ENCODE peak calls at places on chromosomes 7 and 10, in five cellular contexts. One of them, this sample, is unnamed.
A peak's percentile ranks its signal among the peaks of the same experiment; 100 is the strongest.

GRCh38 chr10:118914626-118915025 is 114.9 kb upstream of the NANOS1 start:
- DNase-seq in heart left ventricle: no peak
- DNase-seq in breast epithelium: no peak
- DNase-seq in pancreas: no peak
- DNase-seq in transverse colon: no peak
- DNase-seq in this sample: no peak

GRCh38 chr10:44384601-44385422 is at the start of gene CXCL12:
- DNase-seq in heart left ventricle: peak; percentile 55
- DNase-seq in breast epithelium: no peak
- DNase-seq in pancreas: peak; percentile 72
- DNase-seq in transverse colon: peak; percentile 17
- DNase-seq in this sample: peak; percentile 88

GRCh38 chr7:156604311-156604710 is 36.3 kb upstream of the RNF32 start:
- DNase-seq in heart left ventricle: no peak
- DNase-seq in breast epithelium: no peak
- DNase-seq in pancreas: no peak
- DNase-seq in transverse colon: no peak
- DNase-seq in this sample: peak; percentile 74

GRCh38 chr7:30764030-30764991 is 6.9 kb upstream of the MINDY4 start:
- DNase-seq in heart left ventricle: peak; percentile 43
- DNase-seq in breast epithelium: peak; percentile 55
- DNase-seq in pancreas: no peak
- DNase-seq in transverse colon: no peak
- DNase-seq in this sample: peak; percentile 20

GRCh38 chr7:18241543-18242231 is 214.0 kb upstream of the PRPS1L1 start:
- DNase-seq in heart left ventricle: no peak
- DNase-seq in breast epithelium: no peak
- DNase-seq in pancreas: no peak
- DNase-seq in transverse colon: no peak
- DNase-seq in this sample: no peak

GRCh38 chr10:58867683-58868082 is 308.8 kb upstream of the PHYHIPL start:
- DNase-seq in heart left ventricle: no peak
- DNase-seq in breast epithelium: no peak
- DNase-seq in pancreas: no peak
- DNase-seq in transverse colon: no peak
- DNase-seq in this sample: no peak

GRCh38 chr10:128189176-128189575 is 63.0 kb upstream of the MKI67 start:
- DNase-seq in heart left ventricle: no peak
- DNase-seq in breast epithelium: no peak
- DNase-seq in pancreas: no peak
- DNase-seq in transverse colon: no peak
- DNase-seq in this sample: no peak

GRCh38 chr7:96949766-96950165 is 55.6 kb upstream of the DLX6 start:
- DNase-seq in heart left ventricle: no peak
- DNase-seq in breast epithelium: peak; percentile 28
- DNase-seq in pancreas: no peak
- DNase-seq in transverse colon: no peak
- DNase-seq in this sample: no peak

GRCh38 chr7:111982133-111982532 is 224.1 kb downstream of the DOCK4 start:
- DNase-seq in heart left ventricle: no peak
- DNase-seq in breast epithelium: no peak
- DNase-seq in pancreas: no peak
- DNase-seq in transverse colon: no peak
- DNase-seq in this sample: no peak

GRCh38 chr7:43584200-43584586 is 1.3 kb downstream of the STK17A start:
- DNase-seq in heart left ventricle: peak; percentile 44
- DNase-seq in breast epithelium: no peak
- DNase-seq in pancreas: no peak
- DNase-seq in transverse colon: peak; percentile 19
- DNase-seq in this sample: peak; percentile 58

GRCh38 chr10:51074238-51075028 is at the start of gene PRKG1:
- DNase-seq in heart left ventricle: peak; percentile 87
- DNase-seq in breast epithelium: peak; percentile 74
- DNase-seq in pancreas: peak; percentile 69
- DNase-seq in transverse colon: peak; percentile 71
- DNase-seq in this sample: peak; percentile 94

GRCh38 chr10:17144757-17145156 is 15.1 kb upstream of the CUBN start:
- DNase-seq in heart left ventricle: no peak
- DNase-seq in breast epithelium: no peak
- DNase-seq in pancreas: no peak
- DNase-seq in transverse colon: no peak
- DNase-seq in this sample: no peak

GRCh38 chr10:22911889-22912762 is 15.7 kb upstream of the ARMC3 start:
- DNase-seq in heart left ventricle: no peak
- DNase-seq in breast epithelium: no peak
- DNase-seq in pancreas: peak; percentile 36
- DNase-seq in transverse colon: peak; percentile 17
- DNase-seq in this sample: no peak

GRCh38 chr10:93680414-93681047 is 21.9 kb downstream of the FRA10AC1 start:
- DNase-seq in heart left ventricle: no peak
- DNase-seq in breast epithelium: no peak
- DNase-seq in pancreas: no peak
- DNase-seq in transverse colon: no peak
- DNase-seq in this sample: no peak

GRCh38 chr7:63876707-63877322 is 121.8 kb upstream of the ZNF722 start:
- DNase-seq in heart left ventricle: no peak
- DNase-seq in breast epithelium: no peak
- DNase-seq in pancreas: no peak
- DNase-seq in transverse colon: no peak
- DNase-seq in this sample: no peak

GRCh38 chr7:143477501-143478150 is at the start of gene TAS2R41:
- DNase-seq in heart left ventricle: no peak
- DNase-seq in breast epithelium: no peak
- DNase-seq in pancreas: no peak
- DNase-seq in transverse colon: peak; percentile 44
- DNase-seq in this sample: peak; percentile 52

GRCh38 chr7:112449353-112449752 is 907 bp upstream of the IFRD1 start:
- DNase-seq in heart left ventricle: no peak
- DNase-seq in breast epithelium: no peak
- DNase-seq in pancreas: peak; percentile 45
- DNase-seq in transverse colon: peak; percentile 55
- DNase-seq in this sample: no peak

GRCh38 chr10:78385599-78385998 is 351.9 kb downstream of the RPS24 start:
- DNase-seq in heart left ventricle: no peak
- DNase-seq in breast epithelium: no peak
- DNase-seq in pancreas: no peak
- DNase-seq in transverse colon: no peak
- DNase-seq in this sample: no peak

GRCh38 chr7:6558837-6559236 is 7.6 kb upstream of the GRID2IP start:
- DNase-seq in heart left ventricle: no peak
- DNase-seq in breast epithelium: no peak
- DNase-seq in pancreas: no peak
- DNase-seq in transverse colon: peak; percentile 29
- DNase-seq in this sample: peak; percentile 91

GRCh38 chr7:127754457-127754856 is 102.5 kb downstream of the SND1 start:
- DNase-seq in heart left ventricle: no peak
- DNase-seq in breast epithelium: no peak
- DNase-seq in pancreas: no peak
- DNase-seq in transverse colon: no peak
- DNase-seq in this sample: no peak

GRCh38 chr10:48406204-48406603 is 99.7 kb downstream of the MAPK8 start:
- DNase-seq in heart left ventricle: no peak
- DNase-seq in breast epithelium: no peak
- DNase-seq in pancreas: no peak
- DNase-seq in transverse colon: no peak
- DNase-seq in this sample: peak; percentile 57

GRCh38 chr7:27186450-27187157 is 1.6 kb upstream of the HOXA11 start:
- DNase-seq in heart left ventricle: no peak
- DNase-seq in breast epithelium: no peak
- DNase-seq in pancreas: no peak
- DNase-seq in transverse colon: no peak
- DNase-seq in this sample: peak; percentile 29

GRCh38 chr7:152015600-152015999 is 9.9 kb upstream of the GALNT11 start:
- DNase-seq in heart left ventricle: no peak
- DNase-seq in breast epithelium: no peak
- DNase-seq in pancreas: no peak
- DNase-seq in transverse colon: no peak
- DNase-seq in this sample: no peak

GRCh38 chr10:12844796-12845524 is 156.6 kb downstream of the CCDC3 start:
- DNase-seq in heart left ventricle: no peak
- DNase-seq in breast epithelium: peak; percentile 26
- DNase-seq in pancreas: no peak
- DNase-seq in transverse colon: no peak
- DNase-seq in this sample: no peak

DNA sequence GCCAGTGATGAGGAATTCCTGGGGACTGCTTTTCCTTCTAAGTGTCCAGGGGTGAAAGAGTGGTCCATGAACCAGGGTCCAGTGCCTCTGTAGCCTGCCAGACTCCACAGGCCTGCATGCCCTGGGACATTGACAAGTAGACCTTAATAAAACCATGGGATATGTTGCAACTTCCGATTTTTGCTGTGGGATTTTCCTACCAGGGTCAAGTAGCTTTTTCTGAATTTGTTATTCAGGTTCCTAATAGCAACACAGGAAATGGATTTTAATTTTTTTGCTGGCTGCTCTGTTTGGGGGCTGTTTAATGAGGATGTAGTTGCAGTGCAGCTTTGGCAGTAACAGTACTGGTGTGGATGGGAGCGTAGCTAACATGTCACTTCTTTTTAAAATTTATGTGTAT is 42.1 kb downstream of the WBP1L start:
- DNase-seq in heart left ventricle: no peak
- DNase-seq in breast epithelium: no peak
- DNase-seq in pancreas: no peak
- DNase-seq in transverse colon: no peak
- DNase-seq in this sample: no peak
- H3K4me1 ChIP-seq in heart left ventricle: peaks cover 72% of the 10 kb centered on the region
- H3K4me1 ChIP-seq in breast epithelium: peaks cover 29% of the 10 kb centered on the region
- H3K4me1 ChIP-seq in pancreas: no peaks in the 10 kb centered on the region
- H3K4me1 ChIP-seq in transverse colon: peaks cover 33% of the 10 kb centered on the region
- H3K4me1 ChIP-seq in this sample: peaks cover 7% of the 10 kb centered on the region

GRCh38 chr7:135634191-135634878 is 28.0 kb upstream of the STMP1 start:
- DNase-seq in heart left ventricle: no peak
- DNase-seq in breast epithelium: no peak
- DNase-seq in pancreas: no peak
- DNase-seq in transverse colon: no peak
- DNase-seq in this sample: no peak
- H3K36me3 ChIP-seq in heart left ventricle: peaks cover 56% of the 10 kb centered on the region
- H3K36me3 ChIP-seq in breast epithelium: peaks cover 5% of the 10 kb centered on the region
- H3K36me3 ChIP-seq in pancreas: no peaks in the 10 kb centered on the region
- H3K36me3 ChIP-seq in transverse colon: peaks cover 48% of the 10 kb centered on the region
- H3K36me3 ChIP-seq in this sample: peaks cover 90% of the 10 kb centered on the region

GRCh38 chr10:126064512-126064911 is 168.1 kb downstream of the FANK1 start:
- DNase-seq in heart left ventricle: no peak
- DNase-seq in breast epithelium: no peak
- DNase-seq in pancreas: no peak
- DNase-seq in transverse colon: no peak
- DNase-seq in this sample: no peak

GRCh38 chr10:126066491-126066890 is 170.1 kb downstream of the FANK1 start:
- DNase-seq in heart left ventricle: no peak
- DNase-seq in breast epithelium: no peak
- DNase-seq in pancreas: no peak
- DNase-seq in transverse colon: no peak
- DNase-seq in this sample: no peak

GRCh38 chr10:126063353-126063791 is 167.0 kb downstream of the FANK1 start:
- DNase-seq in heart left ventricle: no peak
- DNase-seq in breast epithelium: no peak
- DNase-seq in pancreas: no peak
- DNase-seq in transverse colon: no peak
- DNase-seq in this sample: no peak

GRCh38 chr10:126068357-126068756 is 172.0 kb downstream of the FANK1 start:
- DNase-seq in heart left ventricle: no peak
- DNase-seq in breast epithelium: no peak
- DNase-seq in pancreas: no peak
- DNase-seq in transverse colon: no peak
- DNase-seq in this sample: no peak

DNA sequence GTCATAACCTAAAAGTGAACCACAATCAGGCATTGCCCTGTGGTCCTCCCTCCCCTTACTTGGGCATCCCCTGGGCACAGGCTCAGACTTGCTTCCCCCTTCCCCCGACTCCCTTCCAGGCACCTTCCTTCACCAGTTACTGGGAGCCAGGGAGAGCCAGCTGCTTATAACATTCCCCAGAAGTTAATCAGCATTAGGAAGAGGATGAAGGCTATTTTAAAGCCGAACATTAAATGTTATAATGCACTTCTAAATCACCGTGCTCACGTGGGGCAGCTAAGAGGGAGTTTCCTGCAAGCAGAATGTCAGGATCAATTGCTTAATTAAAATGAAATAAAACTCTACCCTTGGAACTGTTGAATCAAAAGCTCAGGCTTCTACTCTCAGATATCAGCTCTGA is 169.4 kb downstream of the FANK1 start:
- DNase-seq in heart left ventricle: no peak
- DNase-seq in breast epithelium: no peak
- DNase-seq in pancreas: no peak
- DNase-seq in transverse colon: no peak
- DNase-seq in this sample: no peak
- TF ChIP-seq CTCF in heart left ventricle: no peak
- TF ChIP-seq CTCF in breast epithelium: no peak
- TF ChIP-seq CTCF in pancreas: no peak
- TF ChIP-seq CTCF in transverse colon: no peak
- TF ChIP-seq CTCF in this sample: no peak

GRCh38 chr10:71525721-71526120 is 129.0 kb downstream of the CDH23 start:
- DNase-seq in heart left ventricle: no peak
- DNase-seq in breast epithelium: no peak
- DNase-seq in pancreas: no peak
- DNase-seq in transverse colon: no peak
- DNase-seq in this sample: no peak

GRCh38 chr10:71528371-71529202 is 131.9 kb downstream of the CDH23 start:
- DNase-seq in heart left ventricle: no peak
- DNase-seq in breast epithelium: no peak
- DNase-seq in pancreas: no peak
- DNase-seq in transverse colon: no peak
- DNase-seq in this sample: no peak

GRCh38 chr10:71525102-71525501 is 128.4 kb downstream of the CDH23 start:
- DNase-seq in heart left ventricle: no peak
- DNase-seq in breast epithelium: no peak
- DNase-seq in pancreas: no peak
- DNase-seq in transverse colon: no peak
- DNase-seq in this sample: no peak

GRCh38 chr10:71526662-71527061 is 129.9 kb downstream of the CDH23 start:
- DNase-seq in heart left ventricle: no peak
- DNase-seq in breast epithelium: no peak
- DNase-seq in pancreas: no peak
- DNase-seq in transverse colon: peak; percentile 20
- DNase-seq in this sample: no peak

DNA sequence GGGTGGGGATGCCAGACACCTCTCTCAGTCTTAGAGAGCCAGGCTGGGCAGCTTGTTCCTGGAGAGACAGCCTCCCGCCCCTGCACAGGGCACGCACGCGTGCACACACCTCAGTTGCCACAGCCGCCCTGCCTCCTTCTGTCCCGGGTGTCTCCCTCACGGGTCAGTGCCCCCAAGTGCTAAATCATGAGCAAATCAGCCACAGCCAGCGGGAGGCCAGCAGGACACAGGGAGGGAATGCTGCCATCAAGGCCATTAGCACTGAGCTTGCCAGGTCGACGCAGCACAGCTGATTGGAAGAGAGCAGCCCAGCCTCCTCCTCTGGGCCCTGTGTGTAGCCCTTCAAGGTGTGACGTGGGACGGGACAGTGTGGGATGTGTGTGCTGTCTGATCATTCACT is 130.4 kb downstream of the CDH23 start:
- DNase-seq in heart left ventricle: no peak
- DNase-seq in breast epithelium: no peak
- DNase-seq in pancreas: peak; percentile 49
- DNase-seq in transverse colon: no peak
- DNase-seq in this sample: no peak
- H3K4me1 ChIP-seq in heart left ventricle: no peaks in the 10 kb centered on the region
- H3K4me1 ChIP-seq in breast epithelium: no peaks in the 10 kb centered on the region
- H3K4me1 ChIP-seq in pancreas: no peaks in the 10 kb centered on the region
- H3K4me1 ChIP-seq in transverse colon: no peaks in the 10 kb centered on the region
- H3K4me1 ChIP-seq in this sample: peaks cover 6% of the 10 kb centered on the region